ENCODE peak calls at places on chromosome 3, in six cellular contexts. O is H9, Z is neuronal stem cell, G is IMR-90, J is mesenchymal stem cell, W is trophoblast cell. X is an unnamed sample.

GRCh38 chr3:179244874-179245273 is 6.0 kb downstream of the KCNMB3 start:
- DNase-seq in O (no peak), W (no peak), J (no peak), Z (no peak), G (peak), X (peak)

GRCh38 chr3:159882784-159883779 is 105.6 kb upstream of the IL12A start:
- DNase-seq in G (peak), J (peak), O (no peak), Z (no peak), W (no peak), X (peak)

GRCh38 chr3:66598168-66598567 is 97.3 kb upstream of the LRIG1 start:
- DNase-seq in Z (no peak), W (no peak), G (peak), J (no peak), O (no peak), X (no peak)

GRCh38 chr3:115148142-115148790 is 1.2 kb upstream of the ZBTB20 start:
- DNase-seq in Z (no peak), W (no peak), G (peak), O (no peak), J (no peak), X (no peak)

GRCh38 chr3:82261013-82261412 is 499.6 kb upstream of the GBE1 start:
- DNase-seq in G (no peak), W (no peak), J (no peak), O (no peak), Z (no peak), X (no peak)

GRCh38 chr3:99714146-99714545 is 75.8 kb downstream of the COL8A1 start:
- DNase-seq in Z (no peak), J (peak), G (peak), O (no peak), W (no peak), X (no peak)

GRCh38 chr3:49661281-49661680 is 12.9 kb upstream of the APEH start:
- DNase-seq in Z (no peak), G (no peak), J (no peak), W (no peak), O (no peak), X (no peak)

GRCh38 chr3:133894334-133895207 is 1.1 kb downstream of the RAB6B start:
- DNase-seq in J (no peak), Z (no peak), G (no peak), O (peak), W (no peak), X (peak)

GRCh38 chr3:134103470-134103869 is 73.7 kb upstream of the SLCO2A1 start:
- DNase-seq in G (no peak), Z (no peak), O (no peak), W (peak), J (no peak), X (no peak)

GRCh38 chr3:34020761-34021635 is 222.6 kb downstream of the PDCD6IP start:
- DNase-seq in O (no peak), J (no peak), Z (no peak), G (no peak), W (no peak), X (no peak)

GRCh38 chr3:74624301-74624700 is 9.8 kb upstream of the CNTN3 start:
- DNase-seq in J (no peak), Z (no peak), G (peak), O (no peak), W (no peak), X (no peak)

GRCh38 chr3:42165211-42165610 is 74.1 kb downstream of the TRAK1 start:
- DNase-seq in W (no peak), O (no peak), J (no peak), Z (no peak), G (no peak), X (no peak)

GRCh38 chr3:72951259-72951722 is 45.3 kb upstream of the PPP4R2 start:
- DNase-seq in J (no peak), O (no peak), G (no peak), Z (no peak), W (no peak), X (no peak)

GRCh38 chr3:8482960-8483665 is 18.5 kb upstream of the LMCD1 start:
- DNase-seq in G (peak), O (no peak), J (peak), Z (no peak), W (peak), X (no peak)

GRCh38 chr3:32577621-32578556 is 7.2 kb upstream of the DYNC1LI1 start:
- DNase-seq in W (no peak), J (peak), O (no peak), Z (no peak), G (peak), X (no peak)

GRCh38 chr3:71309886-71310285 is 273.6 kb downstream of the FOXP1 start:
- DNase-seq in Z (no peak), W (no peak), O (no peak), G (peak), J (no peak), X (no peak)

GRCh38 chr3:15506571-15506970 is 14.9 kb downstream of the COLQ start:
- DNase-seq in W (no peak), O (no peak), J (no peak), G (no peak), Z (no peak), X (no peak)

GRCh38 chr3:46931631-46932441 is 44.7 kb downstream of the CCDC12 start:
- DNase-seq in J (peak), O (no peak), Z (no peak), G (peak), W (no peak), X (no peak)

GRCh38 chr3:7607669-7608068 is 746.8 kb downstream of the GRM7 start:
- DNase-seq in O (no peak), G (no peak), W (no peak), J (no peak), Z (no peak), X (no peak)

GRCh38 chr3:182729903-182730674 is 63.2 kb upstream of the ATP11B start:
- DNase-seq in W (no peak), Z (no peak), G (no peak), O (no peak), J (no peak), X (no peak)

GRCh38 chr3:129441782-129442181 is 1.8 kb downstream of the IFT122 start:
- DNase-seq in W (no peak), J (no peak), O (no peak), G (peak), Z (no peak), X (peak)

GRCh38 chr3:129439817-129440647 is at the start of the genes IFT122 and MBD4:
- DNase-seq in G (peak), W (peak), Z (peak), O (peak), J (peak), X (peak)

GRCh38 chr3:129442486-129442885 is 2.5 kb downstream of the IFT122 start:
- DNase-seq in G (no peak), Z (no peak), J (no peak), O (no peak), W (no peak), X (no peak)

GRCh38 chr3:129440648-129441190 is 695 bp downstream of the IFT122 start:
- DNase-seq in O (no peak), W (no peak), J (no peak), Z (no peak), G (no peak), X (no peak)

DNA sequence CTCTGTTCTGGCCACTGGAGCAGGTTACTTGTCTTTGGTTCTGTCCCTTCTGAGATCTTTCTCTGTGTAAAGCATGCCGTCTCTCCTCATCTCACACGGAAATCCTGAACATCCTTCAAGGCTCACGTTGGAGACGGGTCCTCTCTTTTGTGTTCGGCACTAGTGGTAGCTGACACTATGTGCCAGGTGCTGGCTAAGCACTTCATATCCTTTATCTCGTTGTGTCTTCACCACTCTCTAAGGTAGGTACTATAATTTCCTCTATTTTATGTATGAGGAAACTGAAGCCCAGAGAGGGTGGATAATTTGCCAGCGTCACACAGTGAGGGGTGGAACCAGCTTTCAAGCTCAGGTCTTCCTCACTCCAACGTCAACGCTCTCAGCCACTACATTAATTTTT is 1.2 kb downstream of the IFT122 start:
- DNase-seq in G (no peak), Z (no peak), J (no peak), O (no peak), W (no peak), X (no peak)
- H3K18ac ChIP-seq in G (peak), Z (no peak), J (no peak), O (no peak), W (no peak), X (no peak)

GRCh38 chr3:11581237-11582122 is 62.2 kb downstream of the VGLL4 start:
- DNase-seq in Z (no peak), J (no peak), O (no peak), W (no peak), G (no peak), X (peak)
- H3K18ac ChIP-seq in Z (peak), J (peak), O (no peak), W (peak), G (peak), X (peak)

DNA sequence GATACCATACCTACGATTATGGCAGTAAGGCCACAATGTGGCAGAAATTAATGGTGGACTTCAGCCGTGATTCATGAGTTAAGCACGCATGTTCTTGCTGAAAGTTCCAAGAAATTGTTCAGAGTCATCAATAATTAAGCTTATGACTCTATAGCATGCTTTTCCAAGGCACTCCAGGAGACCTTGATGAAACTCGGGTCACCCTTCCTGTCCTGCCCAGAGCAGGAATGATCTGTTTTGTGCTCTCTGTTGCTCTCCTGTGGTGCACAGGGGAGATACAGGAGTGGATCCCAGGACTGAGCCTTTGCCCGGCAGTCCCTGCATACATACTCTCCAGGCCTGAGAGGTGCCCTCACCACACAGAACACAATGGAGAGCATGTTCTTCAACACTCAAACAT is 141.6 kb upstream of the SLC2A2 start:
- DNase-seq in J (peak), W (no peak), Z (no peak), O (peak), G (peak), X (peak)
- H3K18ac ChIP-seq in J (no peak), W (no peak), Z (no peak), O (no peak), G (no peak), X (no peak)

GRCh38 chr3:48301814-48302194 is 31.7 kb downstream of the SPINK8 start:
- DNase-seq in W (peak), G (peak), Z (peak), O (no peak), J (no peak), X (peak)
- H3K18ac ChIP-seq in W (peak), G (no peak), Z (peak), O (peak), J (peak), X (peak)

GRCh38 chr3:13525827-13526625 is 22.9 kb upstream of the FBLN2 start:
- DNase-seq in G (no peak), Z (peak), O (no peak), J (no peak), W (peak), X (no peak)
- H3K18ac ChIP-seq in G (peak), Z (peak), O (no peak), J (no peak), W (no peak), X (peak)

GRCh38 chr3:126024049-126024854 is 55.3 kb downstream of the ROPN1B start:
- DNase-seq in J (no peak), G (no peak), Z (no peak), W (no peak), O (peak), X (no peak)
- H3K18ac ChIP-seq in J (no peak), G (no peak), Z (peak), W (no peak), O (no peak), X (no peak)